ENCODE peak calls at places on chromosomes 3 and 15, in four cellular contexts. One of them, this sample, is unnamed.

GRCh38 chr3:9727041-9727595 is 4.4 kb upstream of the BRPF1 start:
- DNase-seq in neural progenitor cell: peak; percentile 69
- DNase-seq in nephron progenitor cell: no peak
- DNase-seq in glutamatergic neuron: peak; percentile 42
- DNase-seq in this sample: peak; percentile 51

GRCh38 chr3:174859756-174860155 is 622 bp downstream of the NAALADL2 start:
- DNase-seq in nephron progenitor cell: no peak
- DNase-seq in glutamatergic neuron: no peak
- DNase-seq in neural progenitor cell: no peak
- DNase-seq in this sample: no peak

GRCh38 chr3:21017115-21017852 is 733.7 kb downstream of the ZNF385D start:
- DNase-seq in glutamatergic neuron: peak; percentile 17
- DNase-seq in nephron progenitor cell: no peak
- DNase-seq in neural progenitor cell: peak; percentile 3
- DNase-seq in this sample: peak; percentile 8

GRCh38 chr15:99053380-99054024 is 45.9 kb upstream of the PGPEP1L start:
- DNase-seq in glutamatergic neuron: no peak
- DNase-seq in nephron progenitor cell: no peak
- DNase-seq in neural progenitor cell: no peak
- DNase-seq in this sample: no peak

GRCh38 chr3:149299938-149300791 is 33.3 kb downstream of the TM4SF18 start:
- DNase-seq in glutamatergic neuron: no peak
- DNase-seq in neural progenitor cell: no peak
- DNase-seq in nephron progenitor cell: no peak
- DNase-seq in this sample: no peak

GRCh38 chr15:58332676-58333400 is 99.0 kb upstream of the LIPC start:
- DNase-seq in neural progenitor cell: no peak
- DNase-seq in nephron progenitor cell: no peak
- DNase-seq in glutamatergic neuron: no peak
- DNase-seq in this sample: no peak

GRCh38 chr3:152505926-152506325 is 237.2 kb downstream of the MBNL1 start:
- DNase-seq in nephron progenitor cell: no peak
- DNase-seq in glutamatergic neuron: no peak
- DNase-seq in neural progenitor cell: no peak
- DNase-seq in this sample: no peak

GRCh38 chr3:33218446-33219174 is at the start of gene SUSD5:
- DNase-seq in neural progenitor cell: peak; percentile 86
- DNase-seq in glutamatergic neuron: peak; percentile 76
- DNase-seq in nephron progenitor cell: peak; percentile 75
- DNase-seq in this sample: peak; percentile 48

GRCh38 chr3:4906107-4906621 is 73.1 kb upstream of the BHLHE40 start:
- DNase-seq in nephron progenitor cell: no peak
- DNase-seq in glutamatergic neuron: no peak
- DNase-seq in neural progenitor cell: peak; percentile 41
- DNase-seq in this sample: no peak

GRCh38 chr3:151896662-151897012 is 23.2 kb downstream of the SUCNR1 start:
- DNase-seq in neural progenitor cell: no peak
- DNase-seq in glutamatergic neuron: no peak
- DNase-seq in nephron progenitor cell: no peak
- DNase-seq in this sample: no peak

GRCh38 chr3:110562621-110563020 is 509.0 kb upstream of the NECTIN3 start:
- DNase-seq in neural progenitor cell: no peak
- DNase-seq in glutamatergic neuron: no peak
- DNase-seq in nephron progenitor cell: no peak
- DNase-seq in this sample: no peak

GRCh38 chr15:41462396-41462795 is 31.3 kb upstream of the ITPKA start:
- DNase-seq in nephron progenitor cell: no peak
- DNase-seq in glutamatergic neuron: no peak
- DNase-seq in neural progenitor cell: no peak
- DNase-seq in this sample: no peak

GRCh38 chr15:77013786-77014136 is 18.8 kb downstream of the PSTPIP1 start:
- DNase-seq in neural progenitor cell: no peak
- DNase-seq in glutamatergic neuron: no peak
- DNase-seq in nephron progenitor cell: no peak
- DNase-seq in this sample: no peak

GRCh38 chr15:79962178-79962577 is 8.8 kb downstream of the BCL2A1 start:
- DNase-seq in nephron progenitor cell: no peak
- DNase-seq in glutamatergic neuron: no peak
- DNase-seq in neural progenitor cell: no peak
- DNase-seq in this sample: no peak

GRCh38 chr3:193771011-193771697 is 178.1 kb downstream of the OPA1 start:
- DNase-seq in glutamatergic neuron: no peak
- DNase-seq in neural progenitor cell: no peak
- DNase-seq in nephron progenitor cell: no peak
- DNase-seq in this sample: no peak

GRCh38 chr3:9249273-9250192 is at the start of gene SRGAP3:
- DNase-seq in nephron progenitor cell: peak; percentile 84
- DNase-seq in glutamatergic neuron: peak; percentile 80
- DNase-seq in neural progenitor cell: peak; percentile 95
- DNase-seq in this sample: peak; percentile 77

GRCh38 chr3:72154391-72155300 is 369.7 kb upstream of the PROK2 start:
- DNase-seq in glutamatergic neuron: no peak
- DNase-seq in neural progenitor cell: no peak
- DNase-seq in nephron progenitor cell: no peak
- DNase-seq in this sample: no peak

GRCh38 chr3:9976736-9977709 is 9.6 kb downstream of the EMC3 start:
- DNase-seq in glutamatergic neuron: no peak
- DNase-seq in nephron progenitor cell: no peak
- DNase-seq in neural progenitor cell: no peak
- DNase-seq in this sample: no peak

GRCh38 chr3:186283651-186284445 is 78.2 kb downstream of the DGKG start:
- DNase-seq in neural progenitor cell: no peak
- DNase-seq in nephron progenitor cell: no peak
- DNase-seq in glutamatergic neuron: no peak
- DNase-seq in this sample: no peak

GRCh38 chr3:99960123-99960878 is 142.6 kb downstream of the CMSS1 start:
- DNase-seq in glutamatergic neuron: no peak
- DNase-seq in nephron progenitor cell: no peak
- DNase-seq in neural progenitor cell: no peak
- DNase-seq in this sample: no peak

GRCh38 chr15:62464705-62465104 is 299.6 kb upstream of the C2CD4B start:
- DNase-seq in neural progenitor cell: no peak
- DNase-seq in nephron progenitor cell: no peak
- DNase-seq in glutamatergic neuron: no peak
- DNase-seq in this sample: no peak

GRCh38 chr3:9028134-9028533 is 64.9 kb upstream of the RAD18 start:
- DNase-seq in glutamatergic neuron: no peak
- DNase-seq in neural progenitor cell: no peak
- DNase-seq in nephron progenitor cell: no peak
- DNase-seq in this sample: no peak

GRCh38 chr15:101206173-101206572 is 45.7 kb downstream of the CHSY1 start:
- DNase-seq in glutamatergic neuron: no peak
- DNase-seq in nephron progenitor cell: no peak
- DNase-seq in neural progenitor cell: no peak
- DNase-seq in this sample: no peak

GRCh38 chr3:98966862-98967554 is 65.5 kb upstream of the DCBLD2 start:
- DNase-seq in glutamatergic neuron: no peak
- DNase-seq in neural progenitor cell: no peak
- DNase-seq in nephron progenitor cell: no peak
- DNase-seq in this sample: no peak

GRCh38 chr3:155714295-155714718 is 30.6 kb downstream of the PLCH1 start:
- DNase-seq in nephron progenitor cell: peak; percentile 33
- DNase-seq in neural progenitor cell: peak; percentile 87
- DNase-seq in glutamatergic neuron: peak; percentile 29
- DNase-seq in this sample: no peak

GRCh38 chr3:179149239-179149887 is 1.2 kb downstream of the PIK3CA start:
- DNase-seq in nephron progenitor cell: no peak
- DNase-seq in neural progenitor cell: peak; percentile 21
- DNase-seq in glutamatergic neuron: peak; percentile 24
- DNase-seq in this sample: no peak

GRCh38 chr3:184636774-184637316 is 75.0 kb downstream of the MAGEF1 start:
- DNase-seq in glutamatergic neuron: no peak
- DNase-seq in neural progenitor cell: peak; percentile 46
- DNase-seq in nephron progenitor cell: no peak
- DNase-seq in this sample: no peak

GRCh38 chr15:50655555-50655954 is 31.0 kb downstream of the TRPM7 start:
- DNase-seq in nephron progenitor cell: no peak
- DNase-seq in neural progenitor cell: no peak
- DNase-seq in glutamatergic neuron: no peak
- DNase-seq in this sample: no peak

GRCh38 chr3:42256135-42256819 is 9.7 kb downstream of the CCK start:
- DNase-seq in glutamatergic neuron: no peak
- DNase-seq in neural progenitor cell: no peak
- DNase-seq in nephron progenitor cell: no peak
- DNase-seq in this sample: no peak

GRCh38 chr3:58035512-58035867 is 27.3 kb downstream of the FLNB start:
- DNase-seq in glutamatergic neuron: no peak
- DNase-seq in nephron progenitor cell: no peak
- DNase-seq in neural progenitor cell: no peak
- DNase-seq in this sample: no peak

GRCh38 chr3:43036621-43037331 is 57.7 kb downstream of the GASK1A start:
- DNase-seq in nephron progenitor cell: no peak
- DNase-seq in neural progenitor cell: no peak
- DNase-seq in glutamatergic neuron: no peak
- DNase-seq in this sample: no peak

GRCh38 chr15:49621327-49622210 is 721 bp downstream of the DTWD1 start:
- DNase-seq in glutamatergic neuron: no peak
- DNase-seq in nephron progenitor cell: no peak
- DNase-seq in neural progenitor cell: no peak
- DNase-seq in this sample: no peak

DNA sequence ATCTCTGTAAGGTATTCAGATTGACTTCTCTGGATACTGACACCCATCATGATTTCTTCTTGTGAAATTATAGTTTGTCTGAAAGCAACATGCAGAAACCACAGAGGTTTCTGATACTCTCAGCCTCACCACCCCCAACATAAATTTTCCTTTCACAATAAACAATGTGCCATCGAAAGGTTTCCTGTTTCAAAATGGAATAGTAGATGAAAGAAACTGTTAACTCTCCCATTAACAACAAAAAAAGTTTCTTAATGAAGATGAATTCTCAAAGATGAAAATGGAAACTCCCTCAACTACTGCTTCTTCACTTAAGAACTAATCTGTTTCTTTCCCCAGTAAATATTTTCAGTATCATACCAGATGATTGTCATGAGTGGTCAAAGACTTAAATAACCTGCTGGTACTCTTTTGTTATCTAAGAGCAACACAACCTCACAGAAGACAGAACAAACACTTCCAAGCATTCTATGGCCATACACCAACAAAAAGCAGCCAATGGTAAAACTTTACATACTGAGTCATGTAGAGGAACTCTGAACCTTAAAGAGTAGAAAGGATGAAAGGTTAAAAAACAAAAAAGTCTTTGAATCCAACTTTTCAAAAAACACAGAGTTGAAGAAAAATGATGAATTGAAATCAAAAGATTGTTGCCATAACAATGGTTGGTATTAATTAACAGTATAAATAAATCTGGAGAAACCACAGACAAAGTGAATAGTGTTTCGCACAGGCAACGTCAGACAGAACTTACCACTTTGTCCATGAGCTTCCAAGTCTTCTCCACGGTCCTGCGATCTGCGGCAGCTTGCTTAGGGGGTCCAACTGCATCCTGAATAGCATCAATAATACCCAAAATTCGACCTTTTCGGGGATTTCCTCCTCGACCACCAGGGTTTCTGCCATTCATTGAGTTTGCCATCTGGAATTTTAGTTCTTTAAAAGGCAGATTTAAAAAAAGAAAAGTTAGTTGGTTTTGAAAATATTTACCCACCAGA is 1.9 kb downstream of the CBLB start:
- DNase-seq in neural progenitor cell: peak; percentile 7
- DNase-seq in glutamatergic neuron: peak; percentile 20
- DNase-seq in nephron progenitor cell: peak; percentile 4
- DNase-seq in this sample: no peak
- TF ChIP-seq CTCF in neural progenitor cell: no peak
- TF ChIP-seq CTCF in glutamatergic neuron: no peak
- TF ChIP-seq CTCF in nephron progenitor cell: no peak
- TF ChIP-seq CTCF in this sample: no peak

DNA sequence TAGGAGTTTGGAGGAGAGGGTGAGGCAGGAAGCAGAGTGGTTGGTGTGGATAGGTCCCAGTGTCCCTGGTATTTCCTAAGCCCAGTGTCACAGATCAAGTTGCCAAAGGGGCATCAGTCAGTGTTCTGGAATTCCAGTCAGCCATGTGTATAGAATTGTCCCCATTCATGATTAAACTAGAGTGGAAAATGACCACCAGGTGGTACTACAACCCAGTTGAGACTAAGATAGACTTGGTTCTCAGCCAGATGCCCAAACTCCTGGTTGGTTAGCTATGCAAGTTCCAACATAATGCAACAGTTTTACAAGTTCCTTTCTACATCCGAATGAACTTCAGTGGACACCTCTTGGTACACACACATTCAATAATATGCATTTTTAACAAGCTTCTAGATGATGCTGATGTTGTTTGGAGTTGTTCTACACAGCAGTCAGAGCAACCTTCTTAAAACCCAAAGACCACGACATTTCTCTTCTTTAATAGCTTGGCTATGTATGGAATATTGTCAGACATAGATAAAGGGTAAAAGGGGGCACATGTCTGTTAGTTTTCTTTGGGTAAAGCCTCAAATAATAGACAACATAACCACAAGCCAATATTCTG is 8.4 kb upstream of the ATR start:
- DNase-seq in glutamatergic neuron: no peak
- DNase-seq in nephron progenitor cell: peak; percentile 30
- DNase-seq in neural progenitor cell: peak; percentile 85
- DNase-seq in this sample: peak; percentile 53
- TF ChIP-seq CTCF in glutamatergic neuron: peak; percentile 64
- TF ChIP-seq CTCF in nephron progenitor cell: peak; percentile 58
- TF ChIP-seq CTCF in neural progenitor cell: peak; percentile 73
- TF ChIP-seq CTCF in this sample: peak; percentile 68

GRCh38 chr15:47717036-47717611 is at the start of gene SEMA6D:
- DNase-seq in nephron progenitor cell: peak; percentile 92
- DNase-seq in neural progenitor cell: peak; percentile 94
- DNase-seq in glutamatergic neuron: peak; percentile 93
- DNase-seq in this sample: peak; percentile 88
- TF ChIP-seq CTCF in nephron progenitor cell: no peak
- TF ChIP-seq CTCF in neural progenitor cell: peak; percentile 50
- TF ChIP-seq CTCF in glutamatergic neuron: peak; percentile 33
- TF ChIP-seq CTCF in this sample: peak; percentile 51

DNA sequence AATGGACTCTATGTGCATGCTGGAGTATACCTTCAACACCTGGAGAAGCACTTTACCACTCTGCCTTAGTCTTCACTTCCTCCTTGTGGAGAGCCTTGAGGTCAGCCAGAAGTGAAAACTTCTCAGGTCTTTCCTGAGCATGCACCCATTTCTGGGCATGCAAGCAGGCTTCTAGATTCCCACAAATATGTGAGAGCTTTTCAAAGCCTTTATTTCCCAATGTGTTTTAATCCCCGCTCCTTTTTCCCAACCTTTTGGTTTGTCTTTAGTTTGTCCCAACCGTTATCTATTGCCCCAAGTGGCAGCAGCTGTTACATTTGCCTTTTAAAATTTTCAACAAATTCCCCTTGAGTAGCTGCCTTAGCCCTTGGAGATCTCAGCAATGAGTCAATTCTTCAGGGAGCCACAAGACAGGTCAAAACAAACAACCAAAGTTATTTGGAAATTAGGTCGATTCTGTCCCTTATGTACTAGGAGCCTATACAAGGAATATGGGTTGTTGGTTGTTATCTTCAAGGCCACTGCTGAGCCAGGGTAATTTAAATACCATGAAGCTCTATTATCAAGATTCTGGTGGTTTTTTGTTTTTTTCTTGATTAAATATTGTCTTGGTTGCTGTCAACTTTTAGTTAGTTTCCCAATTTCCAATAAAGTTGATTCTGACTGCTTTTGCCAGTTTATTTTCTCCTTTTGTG is 44.4 kb downstream of the LSM3 start:
- DNase-seq in nephron progenitor cell: no peak
- DNase-seq in neural progenitor cell: no peak
- DNase-seq in glutamatergic neuron: no peak
- DNase-seq in this sample: no peak
- TF ChIP-seq CTCF in nephron progenitor cell: no peak
- TF ChIP-seq CTCF in neural progenitor cell: no peak
- TF ChIP-seq CTCF in glutamatergic neuron: no peak
- TF ChIP-seq CTCF in this sample: no peak